ENCODE peak calls at places on chromosomes 3 and 15, in five cellular contexts. K, J, D, M and T are unnamed samples.

GRCh38 chr3:39207361-39208192 is 15.2 kb upstream of the XIRP1 start:
- DNase-seq in K (no peak), J (no peak), D (no peak), M (no peak), T (no peak)

GRCh38 chr3:161540594-161540993 is 44.0 kb downstream of the OTOL1 start:
- DNase-seq in K (no peak), J (no peak), D (no peak), M (no peak), T (no peak)

GRCh38 chr3:147775816-147776530 is 366.8 kb downstream of the ZIC1 start:
- DNase-seq in K (no peak), J (no peak), D (no peak), M (no peak), T (no peak)

GRCh38 chr3:14462738-14463137 is 60.3 kb downstream of the SLC6A6 start:
- DNase-seq in K (no peak), J (no peak), D (no peak), M (no peak), T (no peak)

GRCh38 chr3:9158865-9159630 is 90.4 kb downstream of the SRGAP3 start:
- DNase-seq in K (no peak), J (no peak), D (no peak), M (no peak), T (no peak)

GRCh38 chr15:75646112-75646943 is 1.4 kb upstream of the SNX33 start:
- DNase-seq in K (no peak), J (no peak), D (no peak), M (no peak), T (no peak)

GRCh38 chr3:98972155-98972554 is 70.7 kb upstream of the DCBLD2 start:
- DNase-seq in K (no peak), J (peak), D (no peak), M (no peak), T (peak)

GRCh38 chr3:106326941-106327765 is 458.3 kb upstream of the CBLB start:
- DNase-seq in K (no peak), J (no peak), D (no peak), M (no peak), T (no peak)

GRCh38 chr3:171640520-171641412 is 169.5 kb downstream of the PLD1 start:
- DNase-seq in K (no peak), J (peak), D (no peak), M (no peak), T (peak)

GRCh38 chr3:52809821-52810377 is 15.3 kb downstream of the ITIH3 start:
- DNase-seq in K (no peak), J (no peak), D (no peak), M (no peak), T (no peak)

GRCh38 chr3:43969944-43970343 is 271.7 kb upstream of the TOPAZ1 start:
- DNase-seq in K (no peak), J (no peak), D (no peak), M (no peak), T (no peak)

GRCh38 chr3:14761121-14761672 is 57.6 kb upstream of the FGD5 start:
- DNase-seq in K (no peak), J (peak), D (no peak), M (no peak), T (no peak)

GRCh38 chr15:44527241-44527640 is 9.7 kb upstream of the EIF3J start:
- DNase-seq in K (no peak), J (no peak), D (no peak), M (no peak), T (no peak)

GRCh38 chr3:189871384-189871783 is 240.2 kb downstream of the TP63 start:
- DNase-seq in K (no peak), J (no peak), D (no peak), M (no peak), T (no peak)